ENCODE peak calls at places on chromosomes 7 and 10, in nine cellular contexts. R is uterus, O is left ventricle myocardium inferior, Y is lower lobe of right lung, C is nephron progenitor cell, T is MCF 10A, B is sigmoid colon, Z is HepG2, X is HCT116. V is an unnamed sample.

GRCh38 chr7:107594961-107595737 is 15.1 kb downstream of the BCAP29 start:
- DNase-seq in X (no peak), R (peak; percentile 34), Y (no peak), O (no peak), Z (no peak), B (no peak), T (peak; percentile 92), C (no peak), V (no peak)

GRCh38 chr7:48708635-48709034 is 215.7 kb upstream of the CDC14C start:
- DNase-seq in B (no peak), C (peak; percentile 30), X (no peak), Y (no peak), R (no peak), O (no peak), T (no peak), Z (no peak), V (no peak)

GRCh38 chr10:4596951-4597350 is 229.1 kb upstream of the AKR1E2 start:
- DNase-seq in Y (no peak), Z (no peak), O (no peak), T (no peak), B (no peak), C (no peak), R (no peak), X (no peak), V (no peak)

GRCh38 chr10:118337356-118337755 is 4.8 kb downstream of the FAM204A start:
- DNase-seq in C (no peak), T (no peak), B (no peak), O (no peak), Z (no peak), Y (no peak), X (no peak), R (no peak), V (no peak)

GRCh38 chr10:103276941-103277712 is at the start of gene INA:
- DNase-seq in T (no peak), Y (no peak), R (no peak), Z (no peak), C (peak; percentile 74), O (no peak), B (no peak), X (no peak), V (peak; percentile 75)

GRCh38 chr10:86130737-86131475 is 235.7 kb downstream of the GRID1 start:
- DNase-seq in Z (no peak), X (no peak), T (no peak), B (no peak), C (no peak), Y (no peak), O (no peak), R (no peak), V (no peak)

GRCh38 chr10:48215148-48215982 is 59.1 kb downstream of the FRMPD2 start:
- DNase-seq in O (no peak), C (peak; percentile 75), Z (peak; percentile 28), Y (no peak), T (peak; percentile 79), R (no peak), B (no peak), X (peak; percentile 28), V (peak; percentile 51)

GRCh38 chr7:66502230-66503035 is 126.2 kb upstream of the KCTD7 start:
- DNase-seq in B (no peak), Y (no peak), T (no peak), O (no peak), R (peak; percentile 10), X (no peak), C (no peak), Z (peak; percentile 78), V (no peak)

GRCh38 chr7:17526621-17527020 is 228.2 kb downstream of the AHR start:
- DNase-seq in Z (no peak), Y (no peak), B (no peak), X (no peak), C (no peak), O (no peak), T (no peak), R (no peak), V (no peak)

DNA sequence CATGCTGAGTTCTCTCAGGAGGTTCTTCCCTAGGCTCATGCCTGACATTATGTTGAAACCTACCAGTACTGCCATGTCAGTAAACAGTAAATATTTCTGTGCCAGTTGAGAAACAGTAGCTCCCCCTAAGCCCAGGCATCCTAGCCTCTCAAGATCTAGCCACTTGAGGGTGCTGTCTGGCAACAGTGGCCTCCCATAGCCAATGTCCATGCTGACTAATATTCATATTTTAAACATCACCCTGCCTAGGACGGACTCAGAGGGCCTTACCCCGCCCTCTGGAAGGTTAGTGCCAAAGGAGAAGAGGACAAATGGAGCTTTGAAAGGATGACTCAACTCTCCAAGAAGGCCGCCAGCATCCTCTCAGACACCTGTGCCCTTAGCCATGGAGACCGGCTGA is 7.7 kb downstream of the ACSM6 start:
- DNase-seq in O (no peak), Y (no peak), T (peak; percentile 86), R (no peak), Z (peak; percentile 14), X (peak; percentile 46), C (no peak), B (no peak), V (no peak)
- TF ChIP-seq CTCF in O (peak; percentile 16), Y (no peak), T (peak; percentile 57), R (no peak), Z (peak; percentile 31), X (peak; percentile 73), C (no peak), B (no peak), V (peak; percentile 18)

DNA sequence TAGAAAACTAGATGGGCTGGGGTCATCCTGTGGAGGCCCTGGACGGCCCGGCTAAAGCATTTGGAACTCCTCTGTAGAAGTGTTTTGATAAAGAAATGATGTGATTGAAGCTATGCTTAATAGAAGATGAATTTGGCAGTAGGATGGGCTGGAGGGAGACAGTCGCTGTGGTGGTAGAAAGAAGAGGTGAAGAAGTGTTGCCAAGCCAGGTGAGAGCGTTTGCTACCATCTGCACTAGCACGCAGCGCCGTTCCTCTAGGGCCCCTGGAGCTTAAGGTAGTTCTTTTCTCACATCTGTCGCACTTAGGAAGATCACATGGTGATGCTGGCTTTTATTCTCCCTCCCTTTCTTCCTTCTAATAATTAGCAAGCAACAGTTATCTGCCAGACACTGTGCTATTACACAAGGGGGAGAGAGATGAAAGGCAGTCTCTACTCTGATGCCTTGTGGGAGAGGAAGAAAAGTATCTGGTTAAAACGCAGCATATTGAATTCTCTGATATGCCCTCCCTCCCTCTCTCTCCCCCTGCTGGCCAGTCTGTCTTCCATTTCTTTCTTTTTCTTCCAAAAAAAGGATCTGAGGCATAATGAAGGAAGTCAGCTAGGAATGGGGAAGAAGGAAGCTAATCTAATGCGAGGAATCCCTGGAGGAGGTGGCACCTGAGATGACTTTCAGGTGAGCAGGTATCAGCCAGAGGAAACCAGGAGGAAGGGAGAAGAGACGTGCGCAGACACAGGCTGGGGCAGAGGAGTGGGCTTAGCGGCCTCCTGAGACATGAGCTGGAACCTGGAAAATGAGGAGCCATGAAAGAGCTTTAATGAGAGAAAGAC is 162.3 kb upstream of the KLF14 start:
- DNase-seq in B (no peak), R (no peak), Y (no peak), C (no peak), X (no peak), Z (no peak), T (no peak), O (no peak), V (no peak)
- TF ChIP-seq CTCF in B (no peak), R (peak; percentile 33), Y (no peak), C (no peak), X (peak; percentile 57), Z (peak; percentile 30), T (peak; percentile 21), O (no peak), V (peak; percentile 41)

DNA sequence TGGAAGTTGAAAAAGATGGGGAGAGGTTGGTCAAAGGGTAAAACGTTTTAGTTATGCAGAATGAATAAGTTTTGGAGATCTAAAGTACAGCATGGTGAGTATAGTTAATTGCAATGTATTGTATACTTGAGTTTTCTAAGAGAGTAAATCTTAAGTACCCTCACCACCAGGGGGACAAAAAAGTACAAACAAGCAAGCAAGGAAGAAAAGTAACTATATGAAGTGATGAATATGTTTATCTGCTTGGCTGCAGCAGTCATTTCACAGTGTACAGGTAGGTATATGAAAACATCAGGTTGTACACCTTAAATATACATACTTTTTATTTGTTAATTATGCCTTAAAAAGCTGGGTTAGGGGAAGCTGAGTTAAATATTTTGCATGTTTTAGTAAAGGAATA is 157.3 kb downstream of the PCLO start:
- DNase-seq in R (no peak), T (no peak), O (no peak), C (no peak), Y (no peak), X (peak; percentile 7), B (no peak), Z (no peak), V (no peak)
- TF ChIP-seq CTCF in R (no peak), T (no peak), O (peak; percentile 18), C (peak; percentile 30), Y (no peak), X (peak; percentile 48), B (no peak), Z (no peak), V (no peak)

DNA sequence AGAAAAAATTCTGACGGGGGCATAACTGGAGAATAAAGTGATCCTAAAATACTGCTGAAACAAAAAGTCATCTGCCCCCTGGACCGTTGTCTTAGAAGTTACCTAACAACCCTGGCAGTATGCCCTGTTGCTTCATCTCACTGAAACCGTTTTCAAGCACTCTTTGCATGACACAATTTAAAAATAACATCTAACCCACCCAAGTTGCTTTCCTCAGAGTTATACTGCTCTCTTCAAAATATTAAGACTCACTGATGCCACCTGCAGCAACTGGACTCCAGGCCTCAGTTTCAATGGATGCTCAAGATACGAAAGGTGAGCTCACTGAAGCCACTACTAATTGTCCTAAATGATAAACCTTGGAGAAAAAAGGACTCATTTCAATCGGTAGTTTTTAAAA is 57.4 kb downstream of the CDK6 start:
- DNase-seq in Y (no peak), O (no peak), C (no peak), X (no peak), Z (no peak), B (peak; percentile 85), R (peak; percentile 68), T (peak; percentile 93), V (peak; percentile 13)
- TF ChIP-seq CTCF in Y (no peak), O (no peak), C (no peak), X (no peak), Z (no peak), B (no peak), R (no peak), T (no peak), V (no peak)